ENCODE peak calls at places on chromosomes 12 and 14, in four cellular contexts. M, D, Z and F are unnamed samples.
A peak's percentile ranks its signal among the peaks of the same experiment; 100 is the strongest.

GRCh38 chr14:69719501-69719951 is 47.4 kb upstream of the SRSF5 start:
- DNase-seq in Z (no peak), D (peak; percentile 78), M (peak; percentile 98), F (no peak)

GRCh38 chr12:132559652-132560420 is 50.5 kb downstream of the LRCOL1 start:
- DNase-seq in M (peak; percentile 36), D (peak; percentile 39), Z (peak; percentile 93), F (no peak)

GRCh38 chr14:69226178-69226577 is 33.8 kb upstream of the GALNT16 start:
- DNase-seq in D (peak; percentile 92), Z (no peak), M (no peak), F (no peak)

GRCh38 chr12:121287267-121287954 is 9.1 kb downstream of the CAMKK2 start:
- DNase-seq in Z (no peak), M (peak; percentile 81), D (no peak), F (no peak)

GRCh38 chr12:3294481-3294911 is 196.5 kb upstream of the PRMT8 start:
- DNase-seq in Z (no peak), D (no peak), M (no peak), F (no peak)

GRCh38 chr14:68554231-68554630 is 238.6 kb downstream of the ZFP36L1 start:
- DNase-seq in Z (no peak), M (no peak), D (no peak), F (no peak)

GRCh38 chr14:77031680-77032482 is 3.4 kb upstream of the IRF2BPL start:
- DNase-seq in Z (no peak), D (peak; percentile 30), M (peak; percentile 93), F (no peak)

GRCh38 chr12:85029456-85029855 is 6.6 kb downstream of the TSPAN19 start:
- DNase-seq in Z (no peak), M (peak; percentile 26), D (peak; percentile 30), F (no peak)

GRCh38 chr14:21093769-21094681 is 4.4 kb downstream of the ZNF219 start:
- DNase-seq in Z (no peak), M (no peak), D (no peak), F (no peak)

GRCh38 chr14:94769413-94770250 is at the start of gene GSC:
- DNase-seq in D (peak; percentile 21), Z (no peak), M (peak; percentile 5), F (no peak)

GRCh38 chr12:63276537-63277365 is 125.8 kb upstream of the AVPR1A start:
- DNase-seq in Z (peak; percentile 12), D (peak; percentile 56), M (peak; percentile 4), F (no peak)

GRCh38 chr12:121814429-121815119 is 10.8 kb downstream of the SETD1B start:
- DNase-seq in Z (no peak), M (no peak), D (no peak), F (no peak)

GRCh38 chr14:69079747-69080146 is 73.2 kb downstream of the DCAF5 start:
- DNase-seq in Z (no peak), M (no peak), D (no peak), F (no peak)

GRCh38 chr14:56205906-56206305 is 87.7 kb downstream of the PELI2 start:
- DNase-seq in Z (no peak), M (no peak), D (peak; percentile 14), F (no peak)

GRCh38 chr12:68207276-68207675 is 18.3 kb downstream of the IL26 start:
- DNase-seq in D (no peak), Z (no peak), M (no peak), F (no peak)

GRCh38 chr14:69543341-69544249 is 31.1 kb downstream of the CCDC177 start:
- DNase-seq in D (peak; percentile 33), M (peak; percentile 93), Z (no peak), F (peak; percentile 85)

GRCh38 chr14:103549361-103550311 is 12.8 kb downstream of the BAG5 start:
- DNase-seq in M (no peak), D (no peak), Z (no peak), F (no peak)

GRCh38 chr12:3885179-3886094 is 12.2 kb upstream of the PARP11 start:
- DNase-seq in Z (peak; percentile 6), D (peak; percentile 57), M (peak; percentile 48), F (no peak)

GRCh38 chr12:100767371-100767770 is 27.2 kb upstream of the ANO4 start:
- DNase-seq in D (no peak), M (no peak), Z (no peak), F (peak; percentile 50)

GRCh38 chr14:104978774-104979691 is 859 bp upstream of the AHNAK2 start:
- DNase-seq in M (no peak), D (no peak), Z (no peak), F (no peak)
- H3K9me1 ChIP-seq in M (peaks cover 8% of the 10 kb centered on the region), D (no peaks in the 10 kb centered on the region), Z (no peaks in the 10 kb centered on the region), F (no peaks in the 10 kb centered on the region)

GRCh38 chr12:110606253-110606611 is 7.7 kb upstream of the TCTN1 start:
- DNase-seq in D (no peak), M (no peak), Z (no peak), F (no peak)
- H3K9ac ChIP-seq in D (no peak overlapping the region), M (no peak overlapping the region), Z (no peak overlapping the region), F (no peak overlapping the region)

GRCh38 chr12:114500775-114501473 is 95.0 kb upstream of the TBX5 start:
- DNase-seq in D (no peak), Z (no peak), M (no peak), F (no peak)
- H2AFZ ChIP-seq in D (no peak overlapping the region), Z (no peak overlapping the region), M (peak overlapping the region; percentile 55), F (no peak overlapping the region)

GRCh38 chr12:128819293-128820144 is 4.2 kb downstream of the SLC15A4 start:
- DNase-seq in M (no peak), D (no peak), Z (no peak), F (no peak)

GRCh38 chr12:128816643-128816920 is 7.2 kb downstream of the SLC15A4 start:
- DNase-seq in D (no peak), M (no peak), Z (no peak), F (no peak)

GRCh38 chr12:128818065-128819022 is 5.4 kb downstream of the SLC15A4 start:
- DNase-seq in M (peak; percentile 43), D (no peak), Z (no peak), F (peak; percentile 45)

GRCh38 chr12:128815779-128816642 is 7.7 kb downstream of the SLC15A4 start:
- DNase-seq in M (no peak), Z (no peak), D (no peak), F (no peak)

DNA sequence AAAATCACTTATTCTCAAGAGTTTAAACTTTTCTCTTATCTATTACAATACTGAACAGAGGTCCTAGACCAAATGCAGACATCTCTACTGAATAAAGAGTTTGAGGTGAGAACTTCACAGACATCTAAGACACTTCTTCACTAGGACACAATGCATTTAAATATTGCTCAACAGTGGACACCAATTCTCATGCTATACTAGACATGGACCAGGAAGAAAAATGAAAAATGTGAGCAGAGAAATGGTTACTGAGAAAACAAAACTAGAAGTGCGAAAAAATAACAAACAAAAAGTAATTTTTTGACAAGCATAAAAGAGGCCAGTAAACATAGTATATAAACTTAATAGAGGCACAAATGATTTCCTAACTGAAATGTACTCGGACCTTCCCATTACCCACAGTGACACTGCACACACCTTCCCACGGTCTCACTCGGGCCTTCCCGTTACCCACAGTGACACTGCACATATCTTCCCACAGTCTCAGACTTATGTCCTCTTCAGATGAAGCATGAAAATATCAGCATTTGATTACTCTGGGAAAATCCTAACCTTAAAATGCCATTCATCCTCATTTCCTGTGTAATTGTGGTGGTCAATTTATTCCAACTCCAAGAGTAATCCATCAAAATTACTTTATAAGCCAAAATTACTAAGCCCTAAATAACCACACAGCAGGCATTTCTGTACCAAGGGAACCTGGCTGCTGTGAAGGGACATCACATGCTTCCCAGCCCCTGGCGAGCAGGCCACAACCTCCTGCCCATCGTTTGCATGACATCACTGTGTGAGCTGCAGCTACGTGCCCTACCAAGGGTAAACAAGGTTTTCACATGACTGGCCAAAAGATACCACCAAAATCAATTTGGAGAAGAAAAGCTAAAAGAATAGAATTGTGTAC is 6.4 kb downstream of the SLC15A4 start:
- DNase-seq in M (peak; percentile 55), D (no peak), Z (no peak), F (peak; percentile 13)
- H3K9me1 ChIP-seq in M (peaks cover 7% of the 10 kb centered on the region), D (no peaks in the 10 kb centered on the region), Z (peaks cover 3% of the 10 kb centered on the region), F (no peaks in the 10 kb centered on the region)

DNA sequence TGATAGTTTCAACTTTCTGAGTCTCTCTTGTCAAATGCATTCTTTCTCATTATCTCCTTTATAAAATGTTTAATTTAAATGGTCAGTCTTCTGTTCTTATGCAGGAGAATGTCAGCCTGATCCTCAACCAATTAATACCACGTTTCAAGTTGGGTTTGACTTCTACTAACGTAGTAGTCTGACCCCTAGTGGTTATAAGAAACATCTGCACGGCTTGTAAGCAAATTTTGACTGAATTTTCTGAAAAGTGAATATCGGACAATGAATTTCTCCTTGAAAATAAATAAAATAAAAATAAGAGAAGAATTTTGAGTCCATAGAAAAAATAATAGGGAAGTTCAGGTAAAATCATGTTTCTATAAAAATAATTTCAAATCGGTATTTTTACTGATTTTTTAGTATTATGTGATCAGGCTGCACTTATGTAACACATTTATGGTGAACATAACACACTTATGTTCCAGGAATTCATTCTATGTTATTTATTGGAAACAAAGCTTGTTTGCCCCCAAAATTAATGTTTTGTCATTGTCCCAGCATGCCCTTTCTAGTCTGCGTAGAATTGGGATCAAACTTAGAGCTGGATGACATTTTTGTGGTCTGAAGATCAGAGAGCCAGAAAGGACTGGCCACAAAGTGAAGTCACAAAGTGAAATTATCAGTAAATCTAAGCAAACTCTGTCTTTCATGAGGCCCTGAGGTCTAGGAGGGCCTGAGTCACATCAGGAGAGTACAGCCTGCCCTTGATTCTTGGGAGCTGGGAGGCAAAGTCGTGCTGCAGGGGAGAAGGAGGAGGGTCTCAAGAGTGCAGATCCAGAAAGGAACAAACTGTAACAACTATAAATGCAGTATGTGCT is 101.2 kb upstream of the STXBP6 start:
- DNase-seq in Z (peak; percentile 31), D (peak; percentile 43), M (peak; percentile 71), F (peak; percentile 7)
- H3K9ac ChIP-seq in Z (no peak overlapping the region), D (no peak overlapping the region), M (no peak overlapping the region), F (no peak overlapping the region)

DNA sequence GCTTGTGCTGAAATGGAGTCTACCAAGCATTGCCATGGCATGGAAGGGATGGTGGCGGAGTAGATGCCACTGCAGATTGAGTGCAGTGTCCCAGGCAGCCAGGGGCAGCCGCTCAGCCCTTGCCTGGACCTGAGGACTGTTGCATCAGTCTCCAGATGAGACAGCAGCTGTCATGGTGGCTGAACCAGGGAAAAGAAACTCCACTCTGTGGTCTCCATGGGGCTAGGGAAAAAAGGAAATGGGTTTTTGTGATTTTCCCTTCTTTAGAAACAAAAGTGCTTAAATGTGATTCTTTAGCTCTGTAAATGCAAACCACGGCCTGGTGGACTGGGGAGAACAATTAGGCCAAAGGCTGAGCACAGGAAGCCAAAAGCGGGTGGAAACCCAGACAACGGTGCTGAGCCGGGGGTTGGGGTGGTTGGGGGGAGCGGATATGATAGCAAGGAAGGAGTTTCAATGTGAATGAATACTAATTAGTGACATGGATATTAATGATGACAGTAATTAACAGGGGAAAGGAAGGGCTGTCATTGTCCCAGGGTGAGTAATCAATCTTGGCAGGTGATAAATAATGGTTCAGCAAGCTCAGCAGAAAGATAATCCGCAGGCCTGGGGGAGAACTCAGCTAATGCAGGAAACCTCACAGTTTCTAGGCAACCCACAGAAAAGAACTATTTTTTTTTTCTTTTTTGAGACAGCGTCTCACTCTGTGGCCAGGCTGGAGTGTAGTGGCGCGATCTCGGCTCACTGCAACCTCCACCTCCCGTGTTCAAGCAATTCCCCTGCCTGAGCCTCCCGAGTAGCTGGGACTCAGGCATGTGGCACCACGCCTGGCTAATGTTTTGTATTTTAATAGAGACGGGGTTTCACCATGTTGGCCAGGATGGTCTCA is 442.6 kb downstream of the DPF3 start:
- DNase-seq in D (no peak), M (no peak), Z (no peak), F (no peak)
- H2AFZ ChIP-seq in D (no peak overlapping the region), M (peak overlapping the region; percentile 65), Z (peak overlapping the region; percentile 19), F (no peak overlapping the region)